ENCODE peak calls at places on chromosomes 1 and 21, in four cellular contexts. R, M, O and E are unnamed samples.

GRCh38 chr1:159867322-159868064 is 5.0 kb upstream of the VSIG8 start:
- DNase-seq in O (no peak), R (no peak), M (no peak), E (no peak)

GRCh38 chr1:209207701-209208286 is 375.7 kb upstream of the CAMK1G start:
- DNase-seq in M (peak), R (peak), O (peak), E (no peak)

GRCh38 chr21:31559368-31560119 is 99.9 kb upstream of the SOD1 start:
- DNase-seq in M (no peak), R (no peak), O (peak), E (peak)

GRCh38 chr1:19949016-19949415 is 25.6 kb upstream of the PLA2G2E start:
- DNase-seq in O (peak), R (peak), M (no peak), E (no peak)

GRCh38 chr1:85460555-85461088 is 4.3 kb downstream of the DDAH1 start:
- DNase-seq in R (peak), O (no peak), M (no peak), E (no peak)

GRCh38 chr1:159829822-159830455 is 3.3 kb downstream of the SLAMF8 start:
- DNase-seq in R (no peak), M (no peak), O (no peak), E (no peak)

GRCh38 chr1:3494321-3495308 is 40.1 kb downstream of the ARHGEF16 start:
- DNase-seq in M (no peak), R (no peak), O (no peak), E (no peak)

GRCh38 chr1:2316451-2316940 is 74.9 kb downstream of the MORN1 start:
- DNase-seq in O (no peak), M (no peak), R (no peak), E (no peak)

GRCh38 chr21:45966995-45967394 is 14.6 kb upstream of the COL6A1 start:
- DNase-seq in O (no peak), R (no peak), M (no peak), E (no peak)
- TF ChIP-seq MYC in O (no peak), R (no peak), M (no peak), E (no peak)

DNA sequence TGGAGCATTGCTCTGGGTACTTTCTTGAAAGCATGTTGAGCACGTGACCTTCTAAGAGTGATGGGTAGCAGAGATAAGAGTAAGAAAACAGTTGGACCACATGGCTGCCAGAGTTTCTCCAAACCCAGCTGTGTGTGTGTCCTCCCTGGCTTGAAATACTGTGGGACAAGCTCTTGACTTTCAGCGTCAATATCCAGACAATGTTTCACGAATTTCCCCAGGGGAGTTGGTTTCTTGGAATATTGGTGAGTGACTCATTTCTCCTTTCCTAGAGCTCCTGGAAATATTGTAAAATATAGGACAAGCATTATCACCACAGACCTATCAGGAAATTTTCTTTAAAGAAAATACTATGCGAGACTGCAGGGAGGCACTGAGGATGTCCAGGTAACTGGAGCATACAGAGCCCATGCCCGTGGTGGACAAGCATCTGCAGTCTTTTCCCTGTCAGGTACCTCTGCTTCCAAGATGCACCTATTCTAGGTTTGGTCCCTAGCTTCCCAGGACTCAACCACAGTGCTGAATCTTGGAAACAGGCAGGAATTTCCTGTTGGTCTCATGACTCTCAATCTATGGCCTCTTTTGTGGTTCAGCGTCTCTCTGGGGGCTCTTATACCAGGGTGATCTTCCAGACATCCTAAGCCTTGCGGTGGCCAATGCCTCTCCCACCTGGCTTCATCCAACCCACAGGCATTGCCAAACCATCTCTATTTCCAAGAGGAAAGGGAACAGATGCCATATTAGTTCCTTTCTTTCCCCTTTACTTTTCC is 67.4 kb downstream of the KCNJ6 start:
- DNase-seq in R (no peak), O (no peak), M (no peak), E (no peak)
- H3K4me2 ChIP-seq in R (no peak), O (no peak), M (no peak), E (no peak)

GRCh38 chr1:6445062-6445763 is 20.6 kb downstream of the ESPN start:
- DNase-seq in O (peak), M (no peak), R (peak), E (no peak)
- TF ChIP-seq USF2 in O (no peak), M (no peak), R (no peak), E (no peak)

GRCh38 chr1:61326713-61327112 is 244.4 kb downstream of the NFIA start:
- DNase-seq in R (no peak), M (no peak), O (no peak), E (no peak)
- TF ChIP-seq MYC in R (no peak), M (no peak), O (no peak), E (no peak)

GRCh38 chr1:226691257-226691656 is 47.8 kb downstream of the ITPKB start:
- DNase-seq in O (no peak), R (no peak), M (no peak), E (no peak)

GRCh38 chr1:226688852-226689251 is 50.2 kb downstream of the ITPKB start:
- DNase-seq in O (no peak), R (no peak), M (no peak), E (no peak)

GRCh38 chr1:226692067-226692792 is 46.9 kb downstream of the ITPKB start:
- DNase-seq in M (no peak), O (no peak), R (no peak), E (no peak)

GRCh38 chr1:226688056-226688748 is 50.9 kb downstream of the ITPKB start:
- DNase-seq in O (no peak), M (no peak), R (no peak), E (no peak)

DNA sequence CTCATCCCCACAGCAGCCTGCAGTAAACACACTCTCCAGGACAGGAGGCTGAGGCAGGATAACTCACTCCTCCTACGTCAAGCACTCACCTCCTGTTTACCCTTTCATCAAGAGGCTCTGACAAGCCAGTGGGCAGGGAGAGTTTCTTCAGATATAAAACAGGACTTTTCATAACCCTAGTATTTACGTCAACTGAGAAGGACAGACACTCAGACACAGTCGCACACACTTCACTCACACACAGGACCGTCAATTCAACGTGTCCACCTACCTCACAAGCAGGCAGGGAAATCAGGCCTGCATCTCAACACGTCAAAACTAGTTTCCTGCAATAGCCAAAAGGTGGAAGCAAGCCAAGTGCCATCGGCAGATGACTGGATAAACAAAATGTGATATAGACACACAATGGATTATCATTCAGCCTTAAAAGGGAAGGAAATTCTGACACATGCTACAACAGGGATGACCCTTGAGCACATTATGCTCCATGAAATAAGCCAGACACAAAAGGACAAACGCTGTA is 48.6 kb downstream of the ITPKB start:
- DNase-seq in O (no peak), M (no peak), R (no peak), E (no peak)
- H3K4me2 ChIP-seq in O (no peak), M (no peak), R (no peak), E (no peak)